ENCODE peak calls at places on chromosomes 12 and 14, in four cellular contexts. P, V, Z and S are unnamed samples.

GRCh38 chr14:38716871-38717270 is 386.2 kb downstream of the SEC23A start:
- DNase-seq in V (no peak), P (peak), Z (no peak), S (peak)

GRCh38 chr14:94593749-94594431 is 12.7 kb downstream of the SERPINA5 start:
- DNase-seq in V (no peak), P (no peak), Z (peak), S (no peak)

GRCh38 chr14:97995038-97995437 is 1197.9 kb downstream of the VRK1 start:
- DNase-seq in Z (no peak), P (no peak), V (no peak), S (no peak)

GRCh38 chr14:31377433-31377832 is 42.9 kb downstream of the HEATR5A start:
- DNase-seq in V (no peak), P (no peak), Z (no peak), S (no peak)

GRCh38 chr12:56636118-56636674 is 6.1 kb upstream of the BAZ2A start:
- DNase-seq in P (peak), Z (peak), V (peak), S (peak)

GRCh38 chr12:104591272-104591940 is 134.7 kb downstream of the CHST11 start:
- DNase-seq in P (no peak), Z (no peak), V (no peak), S (no peak)

GRCh38 chr12:127172857-127173256 is 1094.1 kb upstream of the TMEM132C start:
- DNase-seq in V (no peak), P (no peak), Z (peak), S (no peak)

GRCh38 chr12:57692500-57692899 is 1.4 kb upstream of the OS9 start:
- DNase-seq in Z (no peak), P (no peak), V (no peak), S (no peak)

GRCh38 chr14:31944256-31945073 is 132.6 kb upstream of the ARHGAP5 start:
- DNase-seq in P (no peak), V (no peak), Z (peak), S (no peak)

GRCh38 chr12:97324471-97324870 is 138.1 kb upstream of the RMST start:
- DNase-seq in V (peak), P (no peak), Z (no peak), S (no peak)

GRCh38 chr12:65565601-65566560 is 258.4 kb upstream of the HMGA2 start:
- DNase-seq in P (no peak), V (peak), Z (peak), S (no peak)

GRCh38 chr14:23259412-23259811 is 21.7 kb downstream of the RNF212B start:
- DNase-seq in V (no peak), P (no peak), Z (no peak), S (no peak)

GRCh38 chr14:23537351-23538048 is 14.1 kb downstream of the ZFHX2 start:
- DNase-seq in V (peak), Z (no peak), P (no peak), S (peak)

GRCh38 chr12:62625238-62625637 is 158.6 kb downstream of the MON2 start:
- DNase-seq in P (no peak), V (no peak), Z (peak), S (no peak)

GRCh38 chr12:29943683-29944082 is 159.9 kb upstream of the TMTC1 start:
- DNase-seq in Z (no peak), V (no peak), P (no peak), S (no peak)

DNA sequence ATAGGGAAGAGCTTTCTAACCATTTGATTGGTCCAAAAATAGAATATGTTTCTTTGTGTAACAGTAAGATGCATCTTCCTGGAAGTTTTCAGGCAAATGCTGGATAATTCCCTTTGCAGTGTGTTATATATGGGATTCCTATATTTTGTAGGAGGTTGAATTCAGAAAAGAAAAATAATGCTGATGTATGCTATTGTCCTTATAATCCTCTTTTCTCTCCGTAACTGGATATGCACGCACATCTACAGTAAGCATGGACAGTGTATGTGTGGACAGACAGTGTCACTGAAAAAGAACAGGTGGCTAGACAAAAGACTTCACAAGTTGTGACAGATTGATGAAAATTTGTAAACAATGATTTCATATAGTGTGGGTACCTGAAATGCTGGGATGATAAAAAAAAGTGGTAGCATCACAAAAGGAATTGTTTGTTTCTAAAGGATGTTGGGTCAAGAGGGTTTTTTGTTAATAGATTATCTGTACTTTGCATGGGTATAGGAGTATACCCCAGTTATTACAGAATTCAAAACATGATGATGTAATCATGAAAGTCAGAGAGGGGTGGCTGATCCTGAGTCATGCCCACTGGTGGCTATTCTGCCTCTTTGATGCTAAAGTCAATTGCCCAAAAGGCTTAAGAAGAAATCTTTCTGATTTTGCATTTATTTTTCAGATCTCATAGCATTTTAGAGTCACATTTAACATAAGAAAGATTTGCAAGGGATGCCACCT is 160.7 kb upstream of the TMTC1 start:
- DNase-seq in P (no peak), Z (no peak), V (no peak), S (no peak)
- H3K27ac ChIP-seq in P (no peak), Z (no peak), V (no peak), S (no peak)

DNA sequence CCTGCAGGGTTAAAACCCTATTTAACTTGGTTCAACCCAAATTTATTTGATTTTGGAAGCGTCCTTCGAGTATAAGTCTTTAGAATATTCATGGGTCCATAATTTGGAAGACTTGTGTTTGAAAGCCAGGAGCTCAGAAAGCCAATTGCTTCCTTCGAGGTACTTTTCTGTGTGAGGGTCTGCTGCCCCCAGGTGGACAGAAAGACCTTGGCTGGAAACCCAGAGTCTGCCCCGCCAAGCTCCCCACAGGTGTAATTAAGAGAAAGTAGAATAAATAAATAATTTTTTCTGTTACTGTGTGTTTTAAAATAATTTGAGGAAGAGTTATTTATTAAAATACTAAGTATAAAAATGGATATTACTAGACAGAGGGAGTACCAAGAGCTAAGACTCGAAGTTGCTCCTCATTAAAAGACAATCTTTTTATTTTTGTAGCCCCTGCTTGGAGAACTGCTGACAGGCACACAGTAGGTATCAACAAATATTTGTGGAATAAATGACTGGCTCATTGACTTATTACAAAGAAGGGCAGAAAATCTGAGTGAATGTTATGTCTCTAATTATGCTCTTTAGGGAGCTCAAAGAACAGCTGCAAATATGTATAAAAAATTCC is 105.8 kb downstream of the PAH start:
- DNase-seq in P (peak), V (peak), Z (peak), S (peak)
- TF ChIP-seq EZH2phosphoT487 in P (no peak), V (no peak), Z (no peak), S (no peak)

DNA sequence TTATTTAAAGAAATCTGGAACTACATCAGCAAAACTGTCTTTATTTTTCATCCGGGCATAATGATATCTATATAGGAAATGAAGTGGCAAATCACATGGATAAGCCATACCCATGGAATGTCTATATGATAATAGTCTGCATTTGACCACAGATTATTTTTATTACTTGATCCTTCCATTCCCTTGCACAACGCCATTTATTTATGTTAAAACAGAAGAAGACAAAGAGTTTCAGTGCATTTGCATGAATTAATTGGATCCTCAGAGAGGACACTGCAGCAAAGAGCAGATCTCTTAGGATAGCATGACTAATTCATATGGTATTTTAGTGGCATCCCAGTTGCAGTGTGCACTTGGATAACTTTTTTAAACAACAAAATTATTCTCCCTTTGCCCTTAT is 345.0 kb downstream of the CCDC91 start:
- DNase-seq in V (no peak), Z (no peak), P (no peak), S (no peak)
- H3K27ac ChIP-seq in V (no peak), Z (no peak), P (peak), S (no peak)

DNA sequence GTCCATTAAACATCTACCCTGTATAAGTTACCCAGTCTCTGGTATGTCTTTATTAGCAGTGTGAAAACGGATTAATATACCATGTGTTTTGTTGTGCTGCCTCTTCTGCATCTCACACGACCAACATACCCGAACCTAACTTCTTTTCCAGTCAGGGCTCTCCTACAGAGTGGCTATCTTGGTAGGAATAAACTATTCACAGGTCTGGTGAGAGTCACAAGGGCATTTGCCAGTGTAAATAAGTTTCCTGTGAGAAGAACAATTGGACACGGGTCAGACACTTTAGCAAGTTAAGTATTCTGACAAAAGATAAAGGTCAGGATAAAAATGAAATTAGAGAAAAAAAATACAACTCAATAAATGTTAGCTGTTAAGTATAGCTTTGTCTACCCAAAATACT is 60.9 kb downstream of the MYF5 start:
- DNase-seq in P (no peak), Z (no peak), V (no peak), S (no peak)
- TF ChIP-seq EZH2phosphoT487 in P (no peak), Z (no peak), V (no peak), S (no peak)

GRCh38 chr14:105023791-105024480 is 3.1 kb upstream of the CDCA4 start:
- DNase-seq in P (no peak), V (no peak), Z (no peak), S (no peak)

GRCh38 chr14:105026033-105026785 is 5.3 kb upstream of the CDCA4 start:
- DNase-seq in Z (no peak), V (no peak), P (no peak), S (no peak)

GRCh38 chr14:105026789-105027563 is 6.1 kb upstream of the CDCA4 start:
- DNase-seq in P (no peak), Z (no peak), V (no peak), S (peak)

GRCh38 chr14:105023144-105023543 is 2.3 kb upstream of the CDCA4 start:
- DNase-seq in Z (no peak), P (no peak), V (no peak), S (no peak)

GRCh38 chr14:105025429-105025828 is 4.5 kb upstream of the CDCA4 start:
- DNase-seq in Z (no peak), V (no peak), P (no peak), S (no peak)
- H3K27ac ChIP-seq in Z (no peak), V (no peak), P (peak), S (no peak)